ENCODE peak calls at places on chromosomes 12 and 14, in nine cellular contexts. K, P, X, Q, T, V, I, L and F are unnamed samples.

GRCh38 chr12:67034110-67034879 is 234.9 kb upstream of the CAND1 start:
- DNase-seq in Q (peak), P (peak), I (peak), K (no peak), L (no peak), T (no peak), V (peak), X (no peak), F (no peak)

GRCh38 chr14:52315355-52315718 is 1.2 kb downstream of the PTGER2 start:
- DNase-seq in K (no peak), T (peak), X (no peak), I (no peak), Q (peak), L (peak), P (no peak), V (no peak), F (no peak)

GRCh38 chr14:27672047-27672446 is 1074.2 kb upstream of the NOVA1 start:
- DNase-seq in V (no peak), L (no peak), T (no peak), P (peak), Q (no peak), K (no peak), X (no peak), I (no peak), F (no peak)

GRCh38 chr14:96158735-96159134 is 45.9 kb upstream of the BDKRB2 start:
- DNase-seq in V (no peak), P (no peak), L (no peak), X (no peak), K (no peak), T (no peak), I (no peak), Q (peak), F (no peak)

GRCh38 chr12:108797677-108798076 is 59.7 kb downstream of the SSH1 start:
- DNase-seq in I (no peak), T (no peak), P (no peak), K (no peak), Q (no peak), X (no peak), V (no peak), L (no peak), F (no peak)

GRCh38 chr14:79554816-79555215 is 656.5 kb downstream of the DIO2 start:
- DNase-seq in X (no peak), I (no peak), V (no peak), Q (no peak), P (no peak), K (no peak), L (no peak), T (no peak), F (no peak)

GRCh38 chr14:37903561-37904191 is 304.0 kb upstream of the SSTR1 start:
- DNase-seq in Q (no peak), P (peak), I (peak), X (no peak), T (peak), L (peak), K (no peak), V (peak), F (peak)

GRCh38 chr14:98112211-98112780 is 1159.7 kb downstream of the BCL11B start:
- DNase-seq in Q (no peak), X (no peak), K (no peak), I (no peak), T (no peak), P (no peak), L (no peak), V (no peak), F (no peak)

GRCh38 chr14:69038449-69039286 is 59.6 kb upstream of the ACTN1 start:
- DNase-seq in L (no peak), I (no peak), Q (no peak), X (no peak), K (no peak), T (no peak), V (no peak), P (peak), F (no peak)

GRCh38 chr12:39959016-39959415 is 146.9 kb downstream of the SLC2A13 start:
- DNase-seq in X (no peak), K (no peak), Q (no peak), T (no peak), I (no peak), P (no peak), L (no peak), V (no peak), F (no peak)

GRCh38 chr12:34392741-34393085 is 370.4 kb downstream of the ALG10 start:
- DNase-seq in I (no peak), Q (peak), K (no peak), P (no peak), L (no peak), V (no peak), X (no peak), T (no peak), F (no peak)

GRCh38 chr14:34874386-34875030 is 652 bp downstream of the BAZ1A start:
- DNase-seq in Q (peak), X (peak), K (peak), L (peak), V (peak), I (peak), P (peak), T (peak), F (peak)

GRCh38 chr14:20551606-20552005 is 9.2 kb downstream of the RNASE9 start:
- DNase-seq in T (no peak), Q (no peak), V (no peak), L (no peak), P (no peak), K (no peak), X (no peak), I (no peak), F (no peak)

GRCh38 chr12:32568241-32568640 is 110.9 kb upstream of the DNM1L start:
- DNase-seq in Q (no peak), T (no peak), X (no peak), V (peak), I (no peak), L (no peak), P (peak), K (no peak), F (no peak)

GRCh38 chr12:20798561-20798960 is 11.9 kb upstream of the SLCO1B3 start:
- DNase-seq in X (no peak), K (no peak), L (peak), V (peak), Q (no peak), P (peak), I (peak), T (peak), F (no peak)

GRCh38 chr12:130014485-130014807 is 110.6 kb upstream of the TMEM132D start:
- DNase-seq in L (no peak), X (peak), I (no peak), P (no peak), V (no peak), Q (no peak), K (no peak), T (no peak), F (peak)

GRCh38 chr14:64394423-64394822 is 6.3 kb downstream of the MTHFD1 start:
- DNase-seq in V (no peak), P (no peak), I (no peak), T (no peak), L (no peak), Q (no peak), K (no peak), X (no peak), F (no peak)

GRCh38 chr12:122031342-122032216 is 9.9 kb downstream of the BCL7A start:
- DNase-seq in I (no peak), P (peak), X (peak), K (peak), Q (peak), V (peak), L (peak), T (peak), F (peak)

GRCh38 chr14:79732911-79733310 is 478.4 kb downstream of the DIO2 start:
- DNase-seq in L (no peak), I (no peak), V (no peak), Q (no peak), T (no peak), P (no peak), X (no peak), K (no peak), F (no peak)

GRCh38 chr12:42090899-42091298 is 53.8 kb downstream of the GXYLT1 start:
- DNase-seq in Q (no peak), K (no peak), V (no peak), L (no peak), T (no peak), X (no peak), I (no peak), P (peak), F (no peak)

GRCh38 chr12:58596381-58596780 is 323.9 kb downstream of the LRIG3 start:
- DNase-seq in I (no peak), P (no peak), T (no peak), L (no peak), K (no peak), Q (no peak), X (no peak), V (no peak), F (no peak)

GRCh38 chr12:27780612-27781408 is 774 bp upstream of the MANSC4 start:
- DNase-seq in V (peak), K (no peak), L (peak), T (peak), X (peak), I (no peak), P (no peak), Q (peak), F (peak)

GRCh38 chr12:6200266-6201198 is at the start of gene CD9:
- DNase-seq in L (peak), I (peak), Q (peak), X (peak), V (no peak), P (no peak), T (peak), K (peak), F (no peak)

GRCh38 chr12:77998236-77998786 is 167.6 kb downstream of the NAV3 start:
- DNase-seq in V (no peak), K (no peak), P (no peak), L (no peak), I (no peak), T (no peak), X (no peak), Q (no peak), F (no peak)

GRCh38 chr14:102314242-102315011 is 5.1 kb upstream of the ZNF839 start:
- DNase-seq in K (peak), T (peak), I (peak), V (peak), L (peak), X (peak), Q (peak), P (peak), F (peak)

GRCh38 chr14:92783813-92784431 is 10.2 kb upstream of the GOLGA5 start:
- DNase-seq in L (peak), V (peak), I (peak), Q (no peak), P (peak), X (no peak), K (peak), T (peak), F (no peak)

GRCh38 chr12:75322464-75322863 is 7.7 kb downstream of the CAPS2 start:
- DNase-seq in I (no peak), T (no peak), X (no peak), L (no peak), Q (no peak), K (no peak), P (no peak), V (no peak), F (no peak)

GRCh38 chr14:103433902-103434563 is 48.8 kb downstream of the MARK3 start:
- DNase-seq in T (no peak), K (no peak), X (no peak), L (no peak), I (no peak), V (no peak), Q (no peak), P (no peak), F (no peak)

GRCh38 chr12:4383304-4383865 is 3.9 kb upstream of the FGF23 start:
- DNase-seq in T (peak), K (no peak), P (no peak), X (peak), I (no peak), V (peak), Q (no peak), L (no peak), F (no peak)